ENCODE peak calls at places on chromosomes 4 and X, in five cellular contexts. C is upper lobe of right lung; H is right atrium auricular region; D is effector memory CD4-positive, alpha-beta T cell; O is CD8-positive, alpha-beta T cell. K is an unnamed sample.

GRCh38 chr4:153205757-153206156 is 1.5 kb downstream of the TRIM2 start:
- DNase-seq in H (no peak), O (no peak), C (no peak), D (no peak), K (no peak)

GRCh38 chrX:155997436-155997835 is at the start of gene IL9R:
- DNase-seq in D (peak; percentile 14), C (no peak), H (no peak), O (peak; percentile 14), K (no peak)

GRCh38 chr4:77358315-77358928 is 201.4 kb downstream of the CCNG2 start:
- DNase-seq in H (no peak), D (no peak), O (no peak), C (no peak), K (peak; percentile 35)

GRCh38 chr4:79390890-79391289 is 17.1 kb downstream of the GK2 start:
- DNase-seq in O (no peak), D (no peak), H (no peak), C (no peak), K (no peak)

GRCh38 chrX:11016728-11017127 is 94.4 kb upstream of the HCCS start:
- DNase-seq in O (no peak), H (no peak), C (no peak), D (no peak), K (no peak)

GRCh38 chr4:99634742-99635360 is 22.8 kb downstream of the C4orf54 start:
- DNase-seq in C (no peak), H (no peak), D (no peak), O (no peak), K (no peak)

GRCh38 chr4:30757357-30757756 is 37.2 kb downstream of the PCDH7 start:
- DNase-seq in C (no peak), O (no peak), D (no peak), H (no peak), K (no peak)

GRCh38 chr4:106985830-106986229 is 50.3 kb downstream of the DKK2 start:
- DNase-seq in C (no peak), O (no peak), D (no peak), H (no peak), K (no peak)

GRCh38 chr4:2792711-2793577 is at the start of gene SH3BP2:
- DNase-seq in C (peak; percentile 93), D (peak; percentile 67), O (no peak), H (no peak), K (no peak)

GRCh38 chr4:151850751-151851150 is 89.9 kb upstream of the GATB start:
- DNase-seq in C (no peak), D (no peak), O (no peak), H (no peak), K (no peak)

GRCh38 chr4:91070736-91071135 is 943.5 kb downstream of the CCSER1 start:
- DNase-seq in D (no peak), O (no peak), C (no peak), H (no peak), K (no peak)

GRCh38 chrX:49039598-49040375 is 3.4 kb downstream of the TFE3 start:
- DNase-seq in H (peak; percentile 87), C (peak; percentile 81), O (no peak), D (peak; percentile 41), K (peak; percentile 59)

GRCh38 chrX:118928126-118928525 is 46.3 kb upstream of the LONRF3 start:
- DNase-seq in O (no peak), H (no peak), C (no peak), D (no peak), K (no peak)

GRCh38 chrX:102345916-102346315 is 93.9 kb downstream of the NXF2B start:
- DNase-seq in H (peak; percentile 73), O (peak; percentile 11), C (no peak), D (peak; percentile 52), K (peak; percentile 17)

GRCh38 chrX:72693477-72693876 is 20.6 kb downstream of the PHKA1 start:
- DNase-seq in D (no peak), C (no peak), O (no peak), H (no peak), K (no peak)

GRCh38 chr4:121073672-121074386 is 1.5 kb upstream of the NDNF start:
- DNase-seq in C (no peak), D (no peak), O (no peak), H (no peak), K (no peak)

GRCh38 chr4:7513731-7514130 is 79.0 kb upstream of the PSAPL1 start:
- DNase-seq in C (no peak), O (no peak), H (no peak), D (no peak), K (peak; percentile 13)

GRCh38 chr4:184331155-184331995 is 113.7 kb upstream of the ENPP6 start:
- DNase-seq in D (no peak), H (peak; percentile 59), C (no peak), O (no peak), K (peak; percentile 96)
- H3K4me1 ChIP-seq in D (no peaks in the 10 kb centered on the region), H (peaks cover 14% of the 10 kb centered on the region), C (peaks cover 12% of the 10 kb centered on the region), O (no peaks in the 10 kb centered on the region), K (peaks cover 12% of the 10 kb centered on the region)

DNA sequence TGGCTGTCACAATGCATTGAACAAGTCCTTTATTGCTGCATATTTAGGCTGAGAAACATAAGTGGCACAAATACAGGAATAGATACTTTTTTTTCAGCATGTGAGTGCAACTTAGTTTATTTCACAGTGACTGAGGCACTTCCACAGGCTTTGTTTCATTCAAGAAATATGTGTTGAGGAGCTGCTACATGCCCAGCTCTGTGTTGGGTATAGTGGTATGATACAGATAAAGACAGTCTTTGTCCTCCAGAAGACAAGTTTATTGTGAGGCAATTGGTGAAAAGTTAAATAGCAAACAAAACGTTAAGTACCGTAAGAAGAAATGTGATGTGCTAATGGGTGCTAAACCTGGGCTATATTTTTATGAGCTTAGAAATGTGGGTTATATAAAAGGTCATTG is 186.4 kb downstream of the SPRY1 start:
- DNase-seq in H (no peak), D (no peak), C (no peak), O (no peak), K (no peak)
- H3K9me3 ChIP-seq in H (no peaks in the 10 kb centered on the region), D (no peaks in the 10 kb centered on the region), C (peaks cover 3% of the 10 kb centered on the region), O (no peaks in the 10 kb centered on the region), K (no peaks in the 10 kb centered on the region)

DNA sequence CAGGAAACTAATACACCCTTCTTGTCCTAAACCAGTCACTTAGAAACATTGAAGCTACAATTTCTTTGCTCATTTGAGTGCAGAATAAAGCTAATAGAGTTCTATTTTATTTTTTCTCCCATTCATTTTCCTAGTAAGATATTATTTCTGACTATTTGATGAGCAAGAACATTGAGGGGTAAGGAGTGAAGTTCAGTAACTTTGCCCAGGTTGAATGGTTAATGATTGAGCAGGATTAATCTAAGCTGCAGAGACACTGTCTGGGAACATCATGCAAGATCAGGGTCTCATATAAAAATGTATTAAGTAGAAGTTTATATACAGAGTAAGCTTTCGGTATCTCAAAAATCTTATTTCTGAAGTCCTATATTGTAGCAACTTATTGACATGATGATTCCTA is 102.4 kb upstream of the LIMCH1 start:
- DNase-seq in H (no peak), C (no peak), O (no peak), D (no peak), K (no peak)
- H3K4me1 ChIP-seq in H (peaks cover 61% of the 10 kb centered on the region), C (peaks cover 53% of the 10 kb centered on the region), O (no peaks in the 10 kb centered on the region), D (no peaks in the 10 kb centered on the region), K (peaks cover 8% of the 10 kb centered on the region)

DNA sequence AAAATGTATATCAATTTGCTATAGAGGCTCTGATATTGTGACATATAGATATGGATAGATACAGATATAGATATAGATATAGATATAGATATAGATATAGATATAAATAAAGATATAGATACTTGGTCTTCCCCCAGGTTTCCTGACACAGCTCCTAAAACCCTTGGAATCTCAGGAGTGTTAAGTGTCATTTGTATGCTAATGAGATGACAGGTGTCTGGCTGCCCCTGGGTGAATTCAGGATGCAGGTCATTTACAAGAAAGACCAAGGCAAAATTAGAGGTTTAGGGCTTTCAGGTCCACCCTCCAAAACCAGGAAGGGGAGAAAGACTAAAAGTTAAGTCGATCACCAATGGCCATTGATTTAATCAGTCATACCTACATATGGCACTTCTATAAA is 1034.8 kb downstream of the PDHA2 start:
- DNase-seq in D (no peak), O (no peak), H (no peak), C (no peak), K (no peak)
- H3K9me3 ChIP-seq in D (no peaks in the 10 kb centered on the region), O (no peaks in the 10 kb centered on the region), H (no peaks in the 10 kb centered on the region), C (no peaks in the 10 kb centered on the region), K (no peaks in the 10 kb centered on the region)

GRCh38 chr4:139776235-139776634 is 110.6 kb downstream of the MGST2 start:
- DNase-seq in C (no peak), H (no peak), D (no peak), O (no peak), K (no peak)
- H3K4me1 ChIP-seq in C (no peaks in the 10 kb centered on the region), H (peaks cover 3% of the 10 kb centered on the region), D (no peaks in the 10 kb centered on the region), O (no peaks in the 10 kb centered on the region), K (peaks cover 7% of the 10 kb centered on the region)

GRCh38 chrX:117094149-117094548 is 631.4 kb upstream of the CT83 start:
- DNase-seq in C (no peak), D (no peak), O (no peak), H (no peak), K (no peak)
- H3K9me3 ChIP-seq in C (no peaks in the 10 kb centered on the region), D (peaks cover 12% of the 10 kb centered on the region), O (no peaks in the 10 kb centered on the region), H (no peaks in the 10 kb centered on the region), K (no peaks in the 10 kb centered on the region)

K was measured in prostate gland.